ENCODE peak calls at places on chromosomes 13 and 19, in five cellular contexts. O is coronary artery, E is thoracic aorta, P is lower lobe of right lung, J is small intestine. Z is an unnamed sample.

GRCh38 chr13:77729502-77730221 is 32.2 kb downstream of the SLAIN1 start:
- DNase-seq in P (no peak), O (no peak), J (no peak), E (no peak), Z (no peak)

GRCh38 chr13:33079960-33080359 is 63.7 kb downstream of the KL start:
- DNase-seq in E (no peak), J (no peak), O (no peak), P (no peak), Z (no peak)

GRCh38 chr13:108213946-108214345 is 1.4 kb downstream of the LIG4 start:
- DNase-seq in P (no peak), E (no peak), J (no peak), O (no peak), Z (no peak)

GRCh38 chr19:45523642-45524256 is 16.5 kb downstream of the VASP start:
- DNase-seq in J (peak), P (peak), E (peak), O (peak), Z (peak)

GRCh38 chr13:20388184-20388583 is 137.5 kb downstream of the CRYL1 start:
- DNase-seq in P (no peak), E (no peak), J (no peak), O (peak), Z (no peak)

GRCh38 chr19:10412257-10412977 is 7.9 kb upstream of the PDE4A start:
- DNase-seq in E (no peak), P (no peak), O (no peak), J (no peak), Z (no peak)

GRCh38 chr13:30334663-30335386 is 27.5 kb upstream of the KATNAL1 start:
- DNase-seq in E (no peak), P (no peak), J (peak), O (no peak), Z (no peak)

GRCh38 chr19:48819366-48819816 is 8.6 kb upstream of the BCAT2 start:
- DNase-seq in P (peak), O (peak), J (peak), E (peak), Z (peak)

GRCh38 chr19:12840091-12841079 is 2.1 kb downstream of the MAST1 start:
- DNase-seq in E (no peak), J (peak), P (peak), O (no peak), Z (peak)

GRCh38 chr19:3606174-3606689 is 443 bp downstream of the TBXA2R start:
- DNase-seq in P (peak), O (no peak), E (no peak), J (peak), Z (no peak)

GRCh38 chr13:21668665-21669599 is 1.9 kb upstream of the FGF9 start:
- DNase-seq in O (no peak), E (no peak), P (no peak), J (peak), Z (no peak)

GRCh38 chr19:16736709-16737108 is 17.1 kb downstream of the NWD1 start:
- DNase-seq in P (no peak), O (no peak), J (no peak), E (no peak), Z (no peak)

GRCh38 chr13:76884167-76884566 is 2.0 kb downstream of the KCTD12 start:
- DNase-seq in E (no peak), P (peak), J (no peak), O (no peak), Z (peak)

GRCh38 chr19:43806848-43807247 is 4.6 kb upstream of the LYPD5 start:
- DNase-seq in O (no peak), E (no peak), P (no peak), J (no peak), Z (no peak)

GRCh38 chr13:19782049-19782726 is 557 bp downstream of the PSPC1 start:
- DNase-seq in P (peak), E (peak), O (peak), J (peak), Z (peak)

GRCh38 chr19:48868196-48868886 is at the start of gene PLEKHA4:
- DNase-seq in E (no peak), O (peak), P (peak), J (peak), Z (peak)

GRCh38 chr19:53130506-53130905 is 2.2 kb downstream of the ZNF415 start:
- DNase-seq in P (no peak), O (no peak), J (no peak), E (no peak), Z (no peak)

GRCh38 chr19:16363133-16363851 is 38.7 kb downstream of the KLF2 start:
- DNase-seq in J (peak), P (peak), E (no peak), O (no peak), Z (no peak)

GRCh38 chr13:21240586-21240985 is 64.1 kb downstream of the MRPL57 start:
- DNase-seq in E (no peak), O (no peak), J (no peak), P (no peak), Z (peak)

GRCh38 chr19:34669305-34669704 is 7.7 kb downstream of the SCGB2B2 start:
- DNase-seq in P (no peak), J (no peak), E (no peak), O (no peak), Z (no peak)

GRCh38 chr13:91904005-91904404 is 505.6 kb downstream of the GPC5 start:
- DNase-seq in E (no peak), O (no peak), P (no peak), J (no peak), Z (no peak)

GRCh38 chr13:80361883-80362327 is 21.0 kb upstream of the SPRY2 start:
- DNase-seq in P (no peak), O (no peak), E (no peak), J (peak), Z (no peak)

GRCh38 chr19:3358392-3358918 is 7.9 kb upstream of the NFIC start:
- DNase-seq in E (no peak), J (no peak), P (no peak), O (peak), Z (no peak)

GRCh38 chr13:49165798-49166752 is 54.1 kb upstream of the MLNR start:
- DNase-seq in E (no peak), J (no peak), O (no peak), P (no peak), Z (no peak)

GRCh38 chr19:49592486-49593232 is 1.7 kb downstream of the PRR12 start:
- DNase-seq in J (peak), E (no peak), O (no peak), P (no peak), Z (no peak)

GRCh38 chr19:42280761-42281174 is 11.7 kb downstream of the CIC start:
- DNase-seq in E (no peak), P (no peak), J (no peak), O (peak), Z (no peak)

GRCh38 chr19:48370955-48371354 is 6.8 kb downstream of the SYNGR4 start:
- DNase-seq in E (no peak), J (no peak), P (no peak), O (no peak), Z (no peak)

GRCh38 chr19:51354103-51354741 is 12.0 kb downstream of the ETFB start:
- DNase-seq in E (no peak), P (no peak), J (no peak), O (no peak), Z (no peak)
- H3K4me3 ChIP-seq in E (no peak), P (no peak), J (no peak), O (no peak), Z (no peak)

GRCh38 chr13:66659291-66660012 is 570.7 kb downstream of the PCDH9 start:
- DNase-seq in P (no peak), E (no peak), O (no peak), J (no peak), Z (no peak)

GRCh38 chr13:66661336-66661735 is 568.8 kb downstream of the PCDH9 start:
- DNase-seq in P (no peak), O (no peak), J (no peak), E (no peak), Z (no peak)

GRCh38 chr13:66657165-66657895 is 572.8 kb downstream of the PCDH9 start:
- DNase-seq in E (no peak), O (no peak), J (peak), P (peak), Z (peak)

GRCh38 chr13:66663206-66663605 is 566.9 kb downstream of the PCDH9 start:
- DNase-seq in O (no peak), P (no peak), J (no peak), E (no peak), Z (no peak)

GRCh38 chr13:66660013-66660804 is 569.9 kb downstream of the PCDH9 start:
- DNase-seq in E (no peak), O (no peak), P (no peak), J (no peak), Z (peak)
- H3K4me3 ChIP-seq in E (no peak), O (no peak), P (no peak), J (no peak), Z (no peak)

GRCh38 chr19:1237754-1238372 is at the start of gene CBARP:
- DNase-seq in O (no peak), P (no peak), E (no peak), J (no peak), Z (peak)
- H3K4me3 ChIP-seq in O (peak), P (peak), E (peak), J (peak), Z (peak)

GRCh38 chr13:75761373-75761772 is 125.2 kb downstream of the LMO7 start:
- DNase-seq in J (no peak), O (no peak), E (no peak), P (no peak), Z (no peak)

GRCh38 chr13:75762066-75762937 is 126.2 kb downstream of the LMO7 start:
- DNase-seq in O (no peak), E (no peak), P (no peak), J (peak), Z (no peak)

GRCh38 chr13:75762967-75763366 is 126.8 kb downstream of the LMO7 start:
- DNase-seq in P (no peak), J (no peak), E (no peak), O (no peak), Z (no peak)

GRCh38 chr13:75764251-75764650 is 128.1 kb downstream of the LMO7 start:
- DNase-seq in P (no peak), O (no peak), J (peak), E (no peak), Z (no peak)

DNA sequence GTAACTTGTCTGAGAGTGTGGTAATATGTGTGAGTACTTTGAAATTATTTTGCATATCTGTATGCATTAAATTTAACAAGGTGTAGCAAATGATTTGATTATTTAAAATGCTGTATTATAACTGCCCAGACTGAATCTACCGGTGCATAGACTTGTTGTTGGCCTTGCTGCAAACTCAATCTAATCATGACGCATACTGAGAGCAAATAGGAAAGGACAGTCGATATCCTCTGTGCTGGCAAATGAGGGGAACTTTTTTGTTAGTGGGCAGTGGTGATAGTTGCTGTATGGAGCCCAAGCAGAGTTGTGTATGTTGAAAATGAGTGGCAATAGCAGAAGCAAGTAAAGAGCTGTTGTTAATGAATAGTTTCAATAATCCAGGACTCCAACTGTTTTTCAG is 127.4 kb downstream of the LMO7 start:
- DNase-seq in P (no peak), J (no peak), O (no peak), E (no peak), Z (no peak)
- H3K4me3 ChIP-seq in P (peak), J (peak), O (peak), E (peak), Z (no peak)

GRCh38 chr19:40416918-40417713 is 3.9 kb upstream of the PRX start:
- DNase-seq in J (no peak), P (peak), O (no peak), E (no peak), Z (no peak)

GRCh38 chr19:40415799-40416198 is 2.6 kb upstream of the PRX start:
- DNase-seq in O (no peak), E (no peak), J (no peak), P (no peak), Z (no peak)

GRCh38 chr19:40413291-40413994 is at the start of gene PRX:
- DNase-seq in J (no peak), O (no peak), P (no peak), E (no peak), Z (no peak)

GRCh38 chr19:40412866-40413265 is 312 bp downstream of the PRX start:
- DNase-seq in P (no peak), E (no peak), J (no peak), O (no peak), Z (no peak)

DNA sequence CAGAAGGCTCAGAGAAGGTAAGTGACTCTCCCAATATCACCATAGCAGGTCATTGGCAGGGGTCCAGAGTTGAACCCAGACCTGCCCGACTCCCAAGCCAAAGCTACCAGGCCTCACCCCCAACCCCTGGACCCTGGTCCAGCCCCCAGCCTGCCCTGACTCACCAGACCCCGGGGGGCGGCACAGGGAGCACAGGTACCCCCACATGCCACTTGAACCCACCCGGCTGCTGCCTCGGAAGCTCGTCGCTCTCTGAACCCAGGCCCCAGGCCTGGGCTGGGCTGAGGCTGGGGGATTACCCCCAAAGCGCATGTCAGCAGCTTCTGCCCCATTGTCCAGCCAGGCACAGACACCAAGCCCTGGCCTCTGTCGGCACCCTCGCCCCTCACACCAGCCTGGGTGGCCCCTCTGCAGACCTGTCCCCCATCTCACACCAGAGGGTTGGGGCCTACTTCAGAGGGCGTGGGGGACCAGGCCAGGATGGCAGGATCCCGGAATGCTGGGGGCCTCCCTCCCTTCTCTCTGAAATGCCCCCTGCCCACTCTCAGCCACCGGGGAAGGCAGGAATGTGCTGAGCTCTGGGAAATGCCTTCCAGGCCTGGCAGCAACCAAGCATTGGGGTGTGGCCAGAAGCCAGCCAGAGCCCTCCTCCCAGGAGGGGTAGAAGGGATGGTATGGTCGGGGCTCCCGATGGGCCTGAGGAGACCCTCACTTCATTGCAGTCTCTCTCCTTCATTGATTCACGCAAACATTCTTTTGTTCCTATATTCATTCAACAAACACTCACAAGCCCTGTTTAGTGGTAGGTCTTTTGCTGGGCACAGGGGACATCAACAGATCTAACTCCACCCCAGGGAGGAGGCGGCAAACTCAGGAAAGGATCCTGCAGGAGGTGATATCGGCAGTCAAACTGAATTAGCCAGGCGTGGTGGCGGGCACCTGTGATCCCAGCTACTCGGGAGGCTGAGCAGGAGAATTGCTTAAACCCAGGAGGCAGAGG is 1.7 kb upstream of the PRX start:
- DNase-seq in O (no peak), P (no peak), E (no peak), J (no peak), Z (no peak)
- H3K4me3 ChIP-seq in O (no peak), P (no peak), E (no peak), J (no peak), Z (no peak)